ENCODE peak calls at places on chromosomes 2 and 18, in four cellular contexts. S is substantia nigra, N is fibroblast of lung, E is HL-60. Y is an unnamed sample.

GRCh38 chr2:96084006-96084857 is 32.1 kb downstream of the ADRA2B start:
- DNase-seq in S (no peak), N (no peak), E (no peak), Y (no peak)

GRCh38 chr18:9055185-9055584 is 47.3 kb upstream of the NDUFV2 start:
- DNase-seq in S (no peak), E (no peak), N (peak; percentile 90), Y (no peak)

GRCh38 chr2:216078776-216079175 is 2.8 kb downstream of the PECR start:
- DNase-seq in N (no peak), E (no peak), S (no peak), Y (no peak)

GRCh38 chr2:102508863-102509262 is 35.8 kb downstream of the SLC9A4 start:
- DNase-seq in S (no peak), N (no peak), E (peak; percentile 63), Y (no peak)

GRCh38 chr2:118014492-118014824 is 588 bp upstream of the CCDC93 start:
- DNase-seq in N (no peak), E (no peak), S (no peak), Y (no peak)

GRCh38 chr2:120985997-120986651 is 250.5 kb downstream of the GLI2 start:
- DNase-seq in S (no peak), E (no peak), N (no peak), Y (no peak)

GRCh38 chr18:22318745-22319407 is 98.8 kb downstream of the CTAGE1 start:
- DNase-seq in S (no peak), E (peak; percentile 60), N (peak; percentile 47), Y (no peak)

GRCh38 chr2:182819412-182819811 is 47.0 kb downstream of the FRZB start:
- DNase-seq in S (no peak), E (no peak), N (no peak), Y (no peak)

GRCh38 chr18:38369772-38370690 is 804.4 kb upstream of the CELF4 start:
- DNase-seq in N (no peak), S (no peak), E (no peak), Y (no peak)

GRCh38 chr18:73696171-73696570 is 451.5 kb downstream of the FBXO15 start:
- DNase-seq in S (no peak), N (no peak), E (no peak), Y (no peak)

GRCh38 chr2:219959471-219959870 is 332.0 kb downstream of the SLC4A3 start:
- DNase-seq in S (no peak), N (peak; percentile 66), E (no peak), Y (no peak)

GRCh38 chr2:83022631-83023210 is 1436.4 kb downstream of the SUCLG1 start:
- DNase-seq in E (no peak), S (no peak), N (peak; percentile 20), Y (no peak)

GRCh38 chr2:240930096-240930630 is 24.0 kb downstream of the CROCC2 start:
- DNase-seq in S (no peak), E (no peak), N (no peak), Y (no peak)

GRCh38 chr2:188810591-188810990 is 163.6 kb upstream of the COL3A1 start:
- DNase-seq in S (no peak), E (no peak), N (peak; percentile 90), Y (no peak)

GRCh38 chr2:152421521-152422367 is 86.8 kb downstream of the FMNL2 start:
- DNase-seq in E (peak; percentile 75), S (no peak), N (peak; percentile 99), Y (no peak)
- H3K27ac ChIP-seq in E (peak overlapping the region; percentile 18), S (peak overlapping the region; percentile 83), N (peak overlapping the region; percentile 71), Y (peak overlapping the region; percentile 78)

GRCh38 chr2:127704641-127705243 is 3.4 kb downstream of the SFT2D3 start:
- DNase-seq in N (no peak), S (no peak), E (no peak), Y (no peak)
- H3K27ac ChIP-seq in N (no peak overlapping the region), S (no peak overlapping the region), E (no peak overlapping the region), Y (peak overlapping the region; percentile 9)

GRCh38 chr2:134142903-134143302 is 111.0 kb upstream of the MGAT5 start:
- DNase-seq in E (no peak), S (no peak), N (peak; percentile 79), Y (no peak)
- H3K27ac ChIP-seq in E (no peak overlapping the region), S (no peak overlapping the region), N (no peak overlapping the region), Y (no peak overlapping the region)

DNA sequence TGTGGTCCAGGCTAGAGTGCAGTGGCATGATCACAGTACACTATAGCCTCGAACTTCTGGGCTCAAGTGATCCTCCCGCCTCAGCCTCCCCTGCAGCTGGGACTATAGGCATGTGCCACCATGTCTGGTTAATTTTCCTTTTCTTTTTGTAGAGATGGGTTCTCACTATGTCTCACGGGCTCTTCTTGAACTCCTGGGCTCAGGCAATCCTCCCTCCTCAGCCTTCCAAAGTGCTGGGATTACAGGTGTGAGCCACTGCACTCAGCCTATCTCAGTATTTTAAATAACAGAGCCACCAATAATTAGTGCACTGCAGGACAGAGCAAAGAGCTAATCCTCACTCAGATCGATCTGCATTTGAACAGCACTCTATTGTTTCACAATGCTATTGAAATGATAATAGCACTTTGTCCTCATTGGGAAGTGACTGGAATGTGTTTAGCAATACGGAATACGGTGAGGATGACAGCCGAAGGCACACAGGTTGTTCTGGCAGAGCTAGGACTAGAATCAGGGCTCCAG is 335.9 kb downstream of the DLGAP1 start:
- DNase-seq in E (no peak), N (no peak), S (no peak), Y (no peak)
- H3K27ac ChIP-seq in E (no peak overlapping the region), N (no peak overlapping the region), S (no peak overlapping the region), Y (no peak overlapping the region)

GRCh38 chr2:175559613-175560012 is 378.1 kb upstream of the ATP5MC3 start:
- DNase-seq in S (no peak), N (no peak), E (no peak), Y (no peak)

GRCh38 chr2:175557810-175558377 is 376.4 kb upstream of the ATP5MC3 start:
- DNase-seq in E (peak; percentile 33), S (no peak), N (no peak), Y (no peak)

GRCh38 chr2:175560521-175561164 is 379.1 kb upstream of the ATP5MC3 start:
- DNase-seq in E (no peak), N (no peak), S (no peak), Y (no peak)
- H3K27ac ChIP-seq in E (no peak overlapping the region), N (no peak overlapping the region), S (no peak overlapping the region), Y (no peak overlapping the region)

DNA sequence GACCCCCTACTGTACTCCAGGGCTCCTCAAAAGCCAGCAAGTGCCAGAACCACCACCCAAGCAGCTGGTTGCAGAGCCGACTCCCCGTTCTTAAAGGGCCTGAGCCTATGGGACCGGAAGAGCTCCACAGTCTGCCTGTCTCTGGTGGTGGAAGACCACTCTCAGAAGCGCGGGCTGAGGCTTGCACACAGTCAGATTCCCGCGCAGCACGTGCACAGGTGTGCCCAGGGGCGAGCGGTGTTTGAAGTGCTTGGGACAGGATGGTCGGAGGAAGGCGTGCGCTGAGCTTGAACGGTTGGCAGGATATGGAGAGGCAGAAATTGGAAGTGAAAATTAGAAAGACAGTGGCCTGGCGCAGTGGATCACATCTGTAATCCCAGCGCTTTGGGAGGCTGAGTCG is 64.8 kb downstream of the CYP26B1 start:
- DNase-seq in N (no peak), E (no peak), S (no peak), Y (no peak)
- H3K27ac ChIP-seq in N (no peak overlapping the region), E (no peak overlapping the region), S (no peak overlapping the region), Y (no peak overlapping the region)

DNA sequence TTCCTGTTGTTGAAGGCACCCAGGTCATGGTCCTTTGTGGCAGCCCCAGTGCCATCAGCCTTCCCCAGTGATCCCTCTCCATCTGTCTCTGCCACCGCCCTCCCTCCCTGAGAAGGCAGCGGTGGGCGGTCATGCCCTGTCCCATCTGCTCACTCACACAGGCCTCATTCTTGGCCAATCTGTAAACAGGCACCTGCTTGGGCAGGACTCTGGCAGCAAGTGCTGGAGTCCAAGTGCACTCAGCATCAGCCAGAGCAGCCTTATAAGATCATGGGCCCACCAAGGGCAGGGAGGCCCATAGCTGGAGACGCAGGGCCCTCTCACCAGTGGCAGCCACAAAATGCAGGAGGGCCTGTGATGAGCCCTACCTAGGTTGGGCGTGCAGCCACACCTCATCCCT is 140.9 kb downstream of the TWIST2 start:
- DNase-seq in N (no peak), S (no peak), E (no peak), Y (no peak)
- H3K27ac ChIP-seq in N (no peak overlapping the region), S (no peak overlapping the region), E (no peak overlapping the region), Y (no peak overlapping the region)

GRCh38 chr2:33435518-33435917 is 40.9 kb upstream of the RASGRP3 start:
- DNase-seq in N (no peak), E (no peak), S (no peak), Y (no peak)

GRCh38 chr2:33441235-33441810 is 35.1 kb upstream of the RASGRP3 start:
- DNase-seq in N (peak; percentile 56), S (peak; percentile 66), E (peak; percentile 57), Y (no peak)

GRCh38 chr2:33437297-33437696 is 39.2 kb upstream of the RASGRP3 start:
- DNase-seq in E (no peak), N (peak; percentile 99), S (no peak), Y (no peak)

GRCh38 chr2:33436083-33436482 is 40.4 kb upstream of the RASGRP3 start:
- DNase-seq in E (no peak), S (no peak), N (no peak), Y (no peak)

DNA sequence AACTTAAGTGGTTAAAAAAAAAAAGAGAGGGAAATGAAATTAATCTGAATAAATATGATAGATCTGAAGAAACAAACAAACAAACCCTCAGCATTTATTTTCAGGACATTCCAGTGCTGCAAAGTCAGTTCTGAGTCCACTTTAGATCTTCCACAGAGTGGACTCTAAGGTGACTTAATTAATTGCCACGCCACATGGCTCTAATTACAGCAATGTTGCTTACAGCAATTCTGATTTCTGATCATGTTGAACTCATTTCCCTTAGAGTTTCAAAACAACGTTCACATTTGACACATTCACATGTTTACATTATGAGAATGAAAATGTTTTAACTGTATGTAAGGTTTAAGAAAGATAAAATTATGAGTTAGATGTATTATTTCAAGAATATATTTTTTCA is 38.6 kb upstream of the RASGRP3 start:
- DNase-seq in S (no peak), N (no peak), E (no peak), Y (no peak)
- H3K27ac ChIP-seq in S (no peak overlapping the region), N (peak overlapping the region; percentile 15), E (no peak overlapping the region), Y (peak overlapping the region; percentile 51)

DNA sequence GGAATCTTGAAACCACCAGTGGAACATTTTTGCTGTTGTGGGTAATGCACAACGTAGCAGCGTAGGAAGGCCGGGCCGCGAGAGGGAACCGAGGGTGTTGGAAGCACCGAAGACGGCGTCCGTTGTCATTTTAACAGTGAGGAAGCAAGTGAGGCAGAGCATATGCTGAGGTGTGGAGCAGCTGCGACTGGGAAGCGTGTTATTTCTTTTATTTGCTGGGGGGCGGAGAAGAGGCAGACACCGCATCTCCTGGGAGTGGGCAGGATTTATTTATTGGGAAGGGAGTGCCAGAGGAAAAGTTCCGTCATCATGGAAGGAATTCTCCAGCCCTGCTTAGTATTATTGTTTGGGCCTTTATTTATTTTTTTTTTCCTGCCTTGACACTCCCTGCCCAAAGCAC is 232.8 kb downstream of the KLHL29 start:
- DNase-seq in S (no peak), E (no peak), N (no peak), Y (no peak)
- H3K27ac ChIP-seq in S (no peak overlapping the region), E (no peak overlapping the region), N (no peak overlapping the region), Y (peak overlapping the region; percentile 66)